ENCODE peak calls at places on chromosome 14, in seven cellular contexts. X is GM06990, O is psoas muscle, D is tibial artery, F is GM20000, N is IMR-90, K is upper lobe of right lung. P is an unnamed sample.

GRCh38 chr14:100891051-100891450 is 12.5 kb downstream of the RTL1 start:
- DNase-seq in O (peak; percentile 15), D (peak; percentile 2), N (no peak), K (no peak), F (no peak), X (no peak), P (no peak)

GRCh38 chr14:78029471-78030372 is 140.5 kb upstream of the NRXN3 start:
- DNase-seq in N (no peak), X (no peak), F (no peak), K (no peak), D (no peak), O (no peak), P (no peak)

GRCh38 chr14:100476012-100476822 is 111.0 kb downstream of the BEGAIN start:
- DNase-seq in F (no peak), N (peak; percentile 98), D (no peak), X (no peak), K (no peak), O (no peak), P (no peak)

GRCh38 chr14:84108746-84109457 is 1421.0 kb upstream of the FLRT2 start:
- DNase-seq in D (no peak), X (no peak), K (no peak), N (no peak), O (no peak), F (no peak), P (no peak)

GRCh38 chr14:68112456-68112855 is 292.9 kb downstream of the RAD51B start:
- DNase-seq in X (no peak), N (no peak), O (no peak), K (no peak), D (no peak), F (no peak), P (no peak)

GRCh38 chr14:20223410-20223809 is at the start of gene OR11H6:
- DNase-seq in O (no peak), F (no peak), K (no peak), D (no peak), N (no peak), X (no peak), P (no peak)

GRCh38 chr14:80621701-80622100 is 319.8 kb downstream of the CEP128 start:
- DNase-seq in D (no peak), F (peak; percentile 4), O (no peak), K (no peak), X (no peak), N (peak; percentile 89), P (peak; percentile 17)

GRCh38 chr14:76348898-76349297 is 27.0 kb upstream of the ESRRB start:
- DNase-seq in N (peak; percentile 29), F (no peak), D (peak; percentile 25), X (no peak), K (no peak), O (peak; percentile 71), P (no peak)

GRCh38 chr14:28767851-28768548 is 1.4 kb downstream of the FOXG1 start:
- DNase-seq in N (no peak), D (no peak), F (no peak), X (peak; percentile 66), K (no peak), O (no peak), P (no peak)

GRCh38 chr14:35504260-35504659 is 29.7 kb upstream of the INSM2 start:
- DNase-seq in K (no peak), N (no peak), F (no peak), D (no peak), X (no peak), O (no peak), P (no peak)

GRCh38 chr14:55274760-55275159 is 3.5 kb downstream of the FBXO34 start:
- DNase-seq in N (peak; percentile 84), K (no peak), X (no peak), O (no peak), D (no peak), F (no peak), P (no peak)

GRCh38 chr14:105248368-105249174 is at the start of gene BTBD6:
- DNase-seq in K (peak; percentile 95), F (peak; percentile 99), X (peak; percentile 93), N (peak; percentile 83), D (peak; percentile 80), O (peak; percentile 92), P (peak; percentile 97)
- TF ChIP-seq CTCF in K (no peak), F (no peak), X (no peak), N (peak; percentile 10), D (peak; percentile 18), O (no peak), P (no peak)

DNA sequence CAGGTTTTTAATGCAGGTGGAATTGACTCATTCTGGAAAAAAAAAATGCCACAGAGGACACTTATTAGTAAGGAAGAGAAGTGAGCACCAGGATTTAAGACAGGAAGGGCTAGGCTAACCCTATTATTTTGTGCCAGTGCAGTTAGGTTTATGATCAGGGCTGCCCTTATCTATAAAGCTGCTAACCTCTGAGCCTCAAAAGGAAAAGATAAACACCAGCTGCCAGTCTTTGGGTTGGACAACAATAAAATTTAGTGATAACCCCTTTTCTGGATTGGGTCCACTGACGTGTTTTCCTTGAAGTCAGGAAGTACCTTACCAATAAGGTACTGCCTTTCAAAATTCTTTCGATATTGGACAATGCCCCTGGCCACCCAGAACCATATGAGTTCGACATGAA is 128.9 kb downstream of the NUBPL start:
- DNase-seq in F (no peak), O (no peak), N (no peak), X (no peak), K (no peak), D (no peak), P (no peak)
- TF ChIP-seq CTCF in F (no peak), O (no peak), N (no peak), X (no peak), K (no peak), D (no peak), P (no peak)

GRCh38 chr14:27387458-27387857 is 789.6 kb upstream of the NOVA1 start:
- DNase-seq in O (no peak), K (no peak), D (no peak), F (no peak), N (no peak), X (no peak), P (no peak)
- TF ChIP-seq CTCF in O (no peak), K (no peak), D (no peak), F (no peak), N (no peak), X (no peak), P (no peak)

DNA sequence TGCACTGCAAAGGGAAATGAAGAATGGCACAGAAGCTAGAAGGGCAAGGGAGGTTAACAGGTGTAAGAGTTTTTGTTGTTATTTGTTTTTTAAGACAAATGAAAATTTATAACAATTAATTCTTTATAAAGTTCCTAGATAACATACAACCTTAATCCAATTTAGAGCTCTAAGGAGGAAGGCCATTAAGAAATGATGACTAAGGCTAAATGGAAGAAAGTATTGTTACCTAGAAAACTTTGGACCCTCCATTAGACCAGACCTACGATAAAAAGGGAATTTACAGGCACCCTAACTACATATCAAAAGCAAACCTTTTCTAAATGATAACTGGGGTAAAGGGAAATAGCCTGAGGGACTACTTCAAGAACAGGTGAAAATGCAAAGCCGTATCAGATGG is 130.8 kb downstream of the PRKD1 start:
- DNase-seq in O (no peak), F (no peak), K (no peak), D (no peak), X (no peak), N (no peak), P (no peak)
- TF ChIP-seq CTCF in O (no peak), F (no peak), K (no peak), D (no peak), X (no peak), N (no peak), P (no peak)

GRCh38 chr14:51862839-51863235 is 2.4 kb downstream of the GNG2 start:
- DNase-seq in X (no peak), K (no peak), F (no peak), O (no peak), N (peak; percentile 27), D (no peak), P (no peak)
- TF ChIP-seq CTCF in X (no peak), K (no peak), F (no peak), O (no peak), N (no peak), D (no peak), P (no peak)

DNA sequence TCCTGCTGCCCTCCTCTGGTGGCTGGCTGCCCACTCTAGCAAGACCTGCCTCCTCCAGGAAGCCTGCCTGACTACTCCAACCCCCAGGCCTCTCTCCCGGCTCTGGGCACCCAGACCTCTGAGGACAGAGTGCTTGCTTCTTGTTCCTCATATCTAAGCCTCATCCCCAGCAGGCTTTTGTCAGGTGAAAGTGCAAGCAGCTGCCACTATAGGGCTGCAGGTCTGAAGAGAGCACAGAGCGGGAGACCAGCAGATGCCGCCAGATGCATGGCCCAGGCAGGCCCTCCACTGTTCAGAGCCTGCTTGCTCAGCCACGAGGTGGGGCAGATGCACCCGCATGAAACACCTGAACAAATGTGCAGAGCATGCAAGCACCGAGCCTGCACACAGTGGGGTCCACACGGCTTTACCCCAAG is 73.0 kb downstream of the SERPINA3 start:
- DNase-seq in F (no peak), O (no peak), K (peak; percentile 52), X (no peak), N (no peak), D (no peak), P (no peak)
- TF ChIP-seq CTCF in F (no peak), O (no peak), K (no peak), X (no peak), N (no peak), D (no peak), P (no peak)

DNA sequence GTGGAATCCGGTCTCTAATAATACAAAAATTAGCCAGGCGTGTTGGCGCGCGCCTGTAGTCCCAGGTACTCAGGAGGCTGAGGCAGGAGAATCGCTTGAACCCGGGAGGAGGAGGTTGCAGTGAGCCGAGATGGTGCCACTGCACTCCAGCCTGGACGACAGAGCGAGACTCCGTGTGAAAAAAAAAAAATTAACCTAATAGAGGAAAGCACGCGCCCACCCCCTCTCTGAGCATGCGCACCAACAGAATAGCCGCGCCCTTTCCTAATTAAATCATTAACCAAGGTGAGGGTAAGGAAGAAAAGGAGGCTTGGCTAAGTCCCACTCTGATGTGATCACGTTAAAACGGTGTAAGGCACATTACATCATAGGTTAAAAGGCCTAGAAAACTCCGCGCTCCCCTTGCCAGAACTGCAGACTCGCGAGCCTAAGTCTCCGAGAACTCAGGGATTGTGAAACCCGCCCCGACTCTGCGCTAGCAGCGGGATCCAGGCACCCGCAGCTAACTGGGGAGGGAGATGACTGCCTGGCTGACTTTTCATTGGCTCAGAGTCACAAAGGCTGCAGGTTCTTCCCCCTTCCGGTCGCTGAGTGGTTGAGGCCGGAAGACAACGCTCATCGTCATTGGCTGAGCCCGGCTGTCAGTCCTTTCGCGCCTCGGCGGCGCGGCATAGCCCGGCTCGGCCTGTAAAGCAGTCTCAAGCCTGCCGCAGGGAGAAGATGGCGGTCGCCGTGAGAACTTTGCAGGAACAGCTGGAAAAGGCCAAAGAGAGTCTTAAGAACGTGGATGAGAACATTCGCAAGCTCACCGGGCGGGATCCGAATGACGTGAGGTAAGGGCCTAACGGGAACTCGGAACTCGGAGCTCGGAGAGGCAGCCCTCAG is at the start of gene PNN:
- DNase-seq in D (peak; percentile 97), N (peak; percentile 100), F (peak; percentile 89), K (peak; percentile 97), O (peak; percentile 98), X (peak; percentile 98), P (peak; percentile 94)
- TF ChIP-seq CTCF in D (peak; percentile 37), N (no peak), F (no peak), K (no peak), O (no peak), X (no peak), P (no peak)

P was measured in GM10248.